ENCODE peak calls at places on chromosomes 11 and 22, in eight cellular contexts. B, O, N, W, L, D, Y and H are unnamed samples.
A peak's percentile ranks its signal among the peaks of the same experiment; 100 is the strongest.

GRCh38 chr11:47943721-47944554 is 36.4 kb upstream of the PTPRJ start:
- DNase-seq in B (no peak), O (no peak), N (peak; percentile 26), W (no peak), L (peak; percentile 51), D (no peak), Y (no peak), H (no peak)

GRCh38 chr11:75547617-75548054 is 14.4 kb upstream of the SERPINH1 start:
- DNase-seq in B (peak; percentile 58), O (peak; percentile 82), N (peak; percentile 82), W (no peak), L (peak; percentile 82), D (peak; percentile 90), Y (peak; percentile 75), H (no peak)

GRCh38 chr11:128291835-128292234 is 295.5 kb downstream of the ETS1 start:
- DNase-seq in B (no peak), O (peak; percentile 26), N (no peak), W (no peak), L (no peak), D (no peak), Y (no peak), H (peak; percentile 24)

GRCh38 chr22:40238425-40239344 is 61.0 kb downstream of the TNRC6B start:
- DNase-seq in B (peak; percentile 89), O (peak; percentile 85), N (peak; percentile 85), W (no peak), L (no peak), D (no peak), Y (no peak), H (peak; percentile 35)

GRCh38 chr11:7057641-7058040 is 31.2 kb upstream of the RBMXL2 start:
- DNase-seq in B (no peak), O (no peak), N (no peak), W (no peak), L (no peak), D (no peak), Y (no peak), H (no peak)

GRCh38 chr11:107040447-107041444 is 22.5 kb upstream of the GUCY1A2 start:
- DNase-seq in B (peak; percentile 38), O (peak; percentile 63), N (peak; percentile 94), W (no peak), L (no peak), D (no peak), Y (no peak), H (no peak)

GRCh38 chr22:45529966-45530575 is 27.4 kb downstream of the FBLN1 start:
- DNase-seq in B (no peak), O (no peak), N (peak; percentile 36), W (no peak), L (no peak), D (no peak), Y (no peak), H (no peak)

GRCh38 chr11:76248210-76248609 is 41.9 kb upstream of the WNT11 start:
- DNase-seq in B (no peak), O (peak; percentile 44), N (no peak), W (no peak), L (no peak), D (peak; percentile 45), Y (no peak), H (no peak)

GRCh38 chr11:103939694-103940093 is 96.7 kb upstream of the DDI1 start:
- DNase-seq in B (no peak), O (no peak), N (no peak), W (no peak), L (no peak), D (no peak), Y (no peak), H (no peak)

GRCh38 chr22:30425616-30426394 is at the start of gene MTFP1:
- DNase-seq in B (peak; percentile 50), O (peak; percentile 59), N (peak; percentile 72), W (peak; percentile 39), L (peak; percentile 66), D (peak; percentile 80), Y (peak; percentile 63), H (peak; percentile 48)

GRCh38 chr22:39098576-39098975 is 1.5 kb downstream of the APOBEC3H start:
- DNase-seq in B (no peak), O (no peak), N (no peak), W (no peak), L (no peak), D (no peak), Y (no peak), H (no peak)

GRCh38 chr11:95111923-95112540 is 22.4 kb downstream of the ENDOD1 start:
- DNase-seq in B (peak; percentile 63), O (no peak), N (no peak), W (no peak), L (no peak), D (no peak), Y (no peak), H (no peak)